ENCODE peak calls at places on chromosomes 3 and 15, in ten cellular contexts. G is A549, V is HepG2, W is ovary, Z is tibial nerve, K is sigmoid colon, P is transverse colon, A is suprapubic skin, D is GM12878, Y is SK-N-SH. T is an unnamed sample.

GRCh38 chr3:84836961-84837360 is 121.8 kb upstream of the CADM2 start:
- DNase-seq in A (no peak), V (no peak), P (no peak), W (peak), G (no peak), K (no peak), Z (no peak), Y (no peak), D (no peak), T (peak)

GRCh38 chr15:29969587-29970401 is 113.0 kb upstream of the GOLGA8J start:
- DNase-seq in K (no peak), A (no peak), W (no peak), P (no peak), Z (no peak), D (no peak), Y (no peak), V (no peak), G (no peak), T (no peak)

GRCh38 chr15:22922003-22922402 is 58.2 kb downstream of the CYFIP1 start:
- DNase-seq in Z (no peak), Y (no peak), D (no peak), V (no peak), W (no peak), K (no peak), P (no peak), A (no peak), G (no peak), T (no peak)

GRCh38 chr3:169869484-169870304 is at the start of gene LRRC31:
- DNase-seq in Z (no peak), Y (no peak), A (no peak), K (no peak), G (no peak), D (no peak), V (no peak), P (no peak), W (no peak), T (no peak)

GRCh38 chr3:126100688-126101301 is 16.9 kb upstream of the SLC41A3 start:
- DNase-seq in D (peak), V (no peak), K (peak), G (no peak), P (no peak), Y (peak), A (no peak), Z (no peak), W (no peak), T (no peak)

GRCh38 chr3:114111060-114111790 is 54.7 kb downstream of the QTRT2 start:
- DNase-seq in Z (no peak), Y (no peak), D (no peak), K (no peak), W (no peak), V (no peak), P (no peak), A (no peak), G (no peak), T (no peak)

GRCh38 chr3:60017631-60018030 is 967.8 kb upstream of the CFAP20DC start:
- DNase-seq in G (no peak), W (no peak), D (peak), Z (no peak), A (no peak), K (no peak), V (no peak), Y (no peak), P (no peak), T (no peak)

GRCh38 chr3:99966657-99967420 is 147.5 kb downstream of the FILIP1L start:
- DNase-seq in P (no peak), A (no peak), Y (no peak), Z (no peak), W (no peak), D (no peak), K (no peak), V (no peak), G (no peak), T (no peak)

GRCh38 chr3:105367063-105367405 is 325 bp downstream of the ALCAM start:
- DNase-seq in P (peak), D (no peak), A (peak), W (peak), Y (peak), K (peak), G (no peak), Z (no peak), V (no peak), T (peak)

GRCh38 chr15:35427091-35427490 is 118.9 kb downstream of the DPH6 start:
- DNase-seq in Z (no peak), Y (no peak), W (no peak), G (peak), P (no peak), D (no peak), K (no peak), V (no peak), A (no peak), T (no peak)

GRCh38 chr3:126581569-126581968 is 22.8 kb upstream of the C3orf22 start:
- DNase-seq in P (no peak), K (no peak), A (no peak), G (no peak), W (no peak), D (no peak), V (no peak), Y (no peak), Z (no peak), T (no peak)

GRCh38 chr15:92831459-92832229 is 68.5 kb upstream of the CHD2 start:
- DNase-seq in K (peak), W (peak), Z (peak), D (peak), G (peak), A (peak), V (peak), P (peak), Y (peak), T (peak)

GRCh38 chr15:63514533-63514943 is 10.1 kb downstream of the USP3 start:
- DNase-seq in D (no peak), K (no peak), Z (no peak), P (no peak), V (peak), A (no peak), G (peak), W (peak), Y (no peak), T (no peak)

GRCh38 chr15:35448294-35448693 is 97.7 kb downstream of the DPH6 start:
- DNase-seq in Y (no peak), V (no peak), A (no peak), G (no peak), P (no peak), K (no peak), D (no peak), W (no peak), Z (no peak), T (no peak)

GRCh38 chr15:60047701-60048100 is 43.6 kb downstream of the FOXB1 start:
- DNase-seq in W (no peak), Z (no peak), D (no peak), A (no peak), K (no peak), V (no peak), P (no peak), G (no peak), Y (no peak), T (no peak)

GRCh38 chr15:101651753-101652097 is 456 bp downstream of the TM2D3 start:
- DNase-seq in A (no peak), Y (no peak), K (no peak), W (peak), Z (no peak), P (no peak), V (peak), D (no peak), G (no peak), T (no peak)

GRCh38 chr3:8421267-8421666 is 80.4 kb upstream of the LMCD1 start:
- DNase-seq in G (no peak), W (no peak), Z (no peak), D (no peak), A (no peak), P (no peak), V (no peak), Y (no peak), K (no peak), T (no peak)

GRCh38 chr3:49745986-49746385 is 22.2 kb upstream of the GMPPB start:
- DNase-seq in G (no peak), A (no peak), V (no peak), D (no peak), W (no peak), P (no peak), K (no peak), Y (no peak), Z (no peak), T (no peak)
- TF ChIP-seq CTCF in G (no peak), A (no peak), V (no peak), D (no peak), W (no peak), P (no peak), K (no peak), Y (no peak), Z (no peak), T (no peak)

GRCh38 chr3:172152294-172152649 is 112.9 kb downstream of the FNDC3B start:
- DNase-seq in Z (no peak), A (no peak), Y (no peak), G (no peak), V (no peak), W (no peak), P (no peak), D (no peak), K (no peak), T (no peak)
- TF ChIP-seq EP300 in Z (no peak), A (no peak), Y (no peak), G (no peak), V (no peak), W (no peak), P (no peak), D (no peak), K (no peak), T (no peak)

DNA sequence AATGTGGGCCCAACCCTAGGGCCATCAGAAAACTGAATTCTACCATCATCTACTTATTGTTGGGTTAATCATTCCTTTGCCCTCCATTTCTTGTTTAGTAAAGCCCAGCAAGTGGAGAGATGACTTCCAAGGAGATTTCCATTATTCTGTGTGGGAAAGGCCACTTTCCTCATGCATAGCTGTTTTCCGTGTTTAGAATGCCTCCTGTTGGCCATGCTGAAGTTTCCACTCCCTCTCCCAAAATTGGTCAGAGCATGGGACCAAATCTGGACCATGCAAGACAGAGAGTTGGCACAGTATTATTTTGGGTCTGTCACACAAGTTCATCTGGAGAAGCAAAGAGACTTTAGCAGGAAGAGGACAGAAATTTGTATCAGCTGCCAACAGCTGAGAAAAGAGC is 15.3 kb upstream of the SUSD5 start:
- DNase-seq in V (no peak), Z (no peak), A (no peak), K (no peak), G (no peak), D (no peak), W (no peak), Y (no peak), P (no peak), T (no peak)
- TF ChIP-seq CTCF in V (peak), Z (no peak), A (no peak), K (no peak), G (no peak), D (no peak), W (no peak), Y (no peak), P (no peak), T (no peak)

GRCh38 chr15:91593081-91593480 is 260.4 kb upstream of the SLCO3A1 start:
- DNase-seq in P (no peak), Y (no peak), W (no peak), K (no peak), D (no peak), G (no peak), Z (no peak), A (no peak), V (no peak), T (no peak)
- TF ChIP-seq EP300 in P (no peak), Y (no peak), W (no peak), K (no peak), D (no peak), G (no peak), Z (no peak), A (no peak), V (no peak), T (no peak)

DNA sequence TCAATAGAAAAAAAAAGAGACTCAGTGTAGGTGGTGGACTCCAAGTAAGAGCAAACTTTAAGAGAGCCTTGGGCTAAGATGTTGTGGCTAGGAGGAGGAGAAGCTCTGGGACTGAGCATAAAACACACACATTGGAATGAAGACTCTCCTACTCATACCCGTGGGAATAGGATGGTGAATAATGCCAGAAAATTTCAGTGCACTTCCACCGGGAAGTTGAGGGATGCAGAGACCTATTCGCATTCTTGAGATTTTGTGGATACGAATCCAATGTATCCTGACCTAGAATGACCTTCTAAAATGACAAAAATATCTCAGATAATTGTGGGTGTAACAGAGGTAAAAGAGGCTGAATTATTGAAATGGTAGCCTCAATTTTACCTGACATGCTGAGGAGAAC is 388.7 kb upstream of the SGO1 start:
- DNase-seq in W (no peak), K (no peak), P (no peak), Y (no peak), V (no peak), D (no peak), G (no peak), Z (no peak), A (no peak), T (no peak)
- TF ChIP-seq CTCF in W (no peak), K (no peak), P (no peak), Y (no peak), V (no peak), D (no peak), G (no peak), Z (no peak), A (no peak), T (no peak)